ENCODE peak calls at places on chromosomes 12 and 14, in seven cellular contexts. M, R, V, D, N, L and T are unnamed samples.

GRCh38 chr12:102426599-102427541 is 53.5 kb downstream of the IGF1 start:
- DNase-seq in N (no peak), D (peak; percentile 70), V (no peak), M (no peak), L (no peak), R (peak; percentile 82), T (no peak)

GRCh38 chr12:47286676-47287075 is 206.9 kb upstream of the AMIGO2 start:
- DNase-seq in N (no peak), D (no peak), R (no peak), L (no peak), M (no peak), V (no peak), T (no peak)

GRCh38 chr12:120167529-120168095 is 26.9 kb downstream of the GCN1 start:
- DNase-seq in V (no peak), D (no peak), L (no peak), M (no peak), N (no peak), R (peak; percentile 39), T (no peak)

GRCh38 chr14:81018245-81018644 is 62.8 kb downstream of the TSHR start:
- DNase-seq in V (no peak), D (no peak), L (no peak), M (no peak), R (no peak), N (no peak), T (no peak)

GRCh38 chr12:64323476-64324225 is 66.9 kb downstream of the C12orf56 start:
- DNase-seq in R (no peak), V (no peak), L (no peak), M (no peak), N (no peak), D (peak; percentile 10), T (no peak)

GRCh38 chr12:81416571-81416970 is 338.7 kb downstream of the ACSS3 start:
- DNase-seq in N (no peak), V (no peak), D (no peak), R (no peak), L (no peak), M (no peak), T (no peak)

GRCh38 chr12:116529048-116529447 is 30.1 kb upstream of the MAP1LC3B2 start:
- DNase-seq in R (peak; percentile 80), M (peak; percentile 33), L (no peak), N (peak; percentile 72), D (peak; percentile 78), V (no peak), T (no peak)

GRCh38 chr12:123384318-123384993 is 524 bp downstream of the KMT5A start:
- DNase-seq in V (peak; percentile 32), L (no peak), M (peak; percentile 16), N (no peak), D (no peak), R (peak; percentile 74), T (no peak)

GRCh38 chr12:76755829-76756379 is 8.0 kb upstream of the ZDHHC17 start:
- DNase-seq in V (no peak), D (no peak), M (peak; percentile 11), L (no peak), N (no peak), R (peak; percentile 5), T (no peak)

GRCh38 chr14:61662437-61663311 is 32.6 kb upstream of the HIF1A start:
- DNase-seq in R (peak; percentile 77), N (peak; percentile 10), V (peak; percentile 88), L (peak; percentile 35), D (peak; percentile 66), M (peak; percentile 76), T (peak; percentile 41)

GRCh38 chr14:80387563-80387981 is 176.3 kb upstream of the DIO2 start:
- DNase-seq in L (no peak), R (no peak), V (no peak), M (no peak), N (no peak), D (peak; percentile 38), T (no peak)

GRCh38 chr12:65565601-65566560 is 258.4 kb upstream of the HMGA2 start:
- DNase-seq in N (no peak), M (peak; percentile 98), R (peak; percentile 94), D (peak; percentile 97), V (peak; percentile 74), L (no peak), T (no peak)

GRCh38 chr14:67570453-67570852 is 29.6 kb downstream of the PIGH start:
- DNase-seq in L (no peak), V (no peak), D (no peak), N (no peak), M (no peak), R (no peak), T (no peak)

GRCh38 chr12:56315626-56316473 is at the start of gene CNPY2:
- DNase-seq in D (peak; percentile 96), R (peak; percentile 97), N (peak; percentile 97), L (peak; percentile 95), V (peak; percentile 98), M (peak; percentile 98), T (peak; percentile 93)

GRCh38 chr12:101238806-101239329 is 28.8 kb upstream of the SLC5A8 start:
- DNase-seq in R (no peak), L (no peak), D (no peak), M (no peak), N (no peak), V (no peak), T (no peak)

GRCh38 chr14:44211718-44212117 is 295.4 kb downstream of the FSCB start:
- DNase-seq in N (no peak), M (no peak), D (no peak), L (no peak), R (no peak), V (no peak), T (no peak)

GRCh38 chr14:74140374-74140850 is 55.7 kb downstream of the LIN52 start:
- DNase-seq in D (peak; percentile 30), L (no peak), N (no peak), V (no peak), M (no peak), R (peak; percentile 2), T (no peak)

GRCh38 chr12:28872654-28873268 is 276.3 kb upstream of the FAR2 start:
- DNase-seq in N (peak; percentile 48), D (peak; percentile 77), R (peak; percentile 56), L (peak; percentile 25), M (peak; percentile 50), V (peak; percentile 79), T (no peak)

GRCh38 chr12:87430444-87430843 is 598.8 kb downstream of the C12orf50 start:
- DNase-seq in R (no peak), D (peak; percentile 25), V (peak; percentile 18), M (peak; percentile 7), N (no peak), L (no peak), T (no peak)

GRCh38 chr12:113420996-113421595 is 1.1 kb upstream of the SDSL start:
- DNase-seq in V (no peak), N (no peak), M (no peak), D (no peak), R (no peak), L (no peak), T (no peak)

GRCh38 chr12:113424915-113425823 is 3.0 kb downstream of the SDSL start:
- DNase-seq in M (peak; percentile 71), D (peak; percentile 61), V (peak; percentile 60), N (peak; percentile 58), R (peak; percentile 61), L (peak; percentile 61), T (peak; percentile 62)

GRCh38 chr12:113422030-113422900 is at the start of gene SDSL:
- DNase-seq in V (peak; percentile 88), D (peak; percentile 80), R (peak; percentile 89), M (peak; percentile 69), L (peak; percentile 73), N (peak; percentile 80), T (no peak)

GRCh38 chr12:113425960-113426453 is 3.8 kb downstream of the SDSL start:
- DNase-seq in L (no peak), R (no peak), D (no peak), N (no peak), M (no peak), V (no peak), T (no peak)

DNA sequence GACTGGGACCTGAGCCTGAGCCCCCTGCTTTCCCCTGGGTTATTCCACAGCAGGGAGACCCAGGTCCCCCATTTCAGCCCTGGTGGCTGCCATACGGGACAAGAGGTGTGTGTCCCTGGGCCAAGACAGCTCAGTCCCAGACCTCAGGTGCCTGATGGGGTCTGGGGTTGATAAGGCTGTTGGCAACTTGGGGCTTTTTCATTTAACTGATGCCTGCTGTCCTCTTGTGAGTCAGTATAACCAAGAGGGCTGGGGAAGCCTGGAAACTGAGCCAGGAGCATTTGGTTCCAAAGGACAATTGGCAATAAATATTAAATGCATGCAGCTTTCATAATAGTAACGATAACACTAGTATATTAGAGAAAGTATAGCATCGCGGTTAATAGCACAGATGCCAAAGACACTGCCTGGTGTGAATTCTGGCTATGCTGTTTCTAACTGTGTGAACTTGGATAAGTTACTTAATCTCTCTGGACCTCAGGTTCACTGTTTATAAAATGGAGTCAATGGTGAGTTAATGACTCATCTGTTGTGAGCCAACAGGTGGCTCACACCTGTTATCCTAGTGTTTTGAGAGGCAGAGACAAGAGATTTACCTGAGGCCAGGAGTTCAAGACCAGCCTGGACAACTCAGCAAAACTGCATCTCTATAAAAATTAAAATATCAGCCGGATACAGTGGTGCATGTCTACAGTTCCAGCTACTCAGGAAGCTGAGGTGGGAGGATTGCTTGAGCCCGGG is 919 bp downstream of the SDSL start:
- DNase-seq in L (no peak), V (peak; percentile 20), D (no peak), M (no peak), R (no peak), N (no peak), T (no peak)
- H3K4me3 ChIP-seq in L (peak overlapping the region; percentile 56), V (peak overlapping the region; percentile 66), D (peak overlapping the region; percentile 93), M (peak overlapping the region; percentile 69), R (peak overlapping the region; percentile 78), N (peak overlapping the region; percentile 62), T (no peak overlapping the region)

GRCh38 chr12:121590476-121591143 is 9.8 kb upstream of the KDM2B start:
- DNase-seq in L (no peak), V (peak; percentile 60), N (no peak), D (peak; percentile 71), R (peak; percentile 88), M (no peak), T (peak; percentile 87)
- H3K4me3 ChIP-seq in L (peak overlapping the region; percentile 30), V (no peak overlapping the region), N (no peak overlapping the region), D (peak overlapping the region; percentile 36), R (peak overlapping the region; percentile 71), M (peak overlapping the region; percentile 29), T (peak overlapping the region; percentile 80)

DNA sequence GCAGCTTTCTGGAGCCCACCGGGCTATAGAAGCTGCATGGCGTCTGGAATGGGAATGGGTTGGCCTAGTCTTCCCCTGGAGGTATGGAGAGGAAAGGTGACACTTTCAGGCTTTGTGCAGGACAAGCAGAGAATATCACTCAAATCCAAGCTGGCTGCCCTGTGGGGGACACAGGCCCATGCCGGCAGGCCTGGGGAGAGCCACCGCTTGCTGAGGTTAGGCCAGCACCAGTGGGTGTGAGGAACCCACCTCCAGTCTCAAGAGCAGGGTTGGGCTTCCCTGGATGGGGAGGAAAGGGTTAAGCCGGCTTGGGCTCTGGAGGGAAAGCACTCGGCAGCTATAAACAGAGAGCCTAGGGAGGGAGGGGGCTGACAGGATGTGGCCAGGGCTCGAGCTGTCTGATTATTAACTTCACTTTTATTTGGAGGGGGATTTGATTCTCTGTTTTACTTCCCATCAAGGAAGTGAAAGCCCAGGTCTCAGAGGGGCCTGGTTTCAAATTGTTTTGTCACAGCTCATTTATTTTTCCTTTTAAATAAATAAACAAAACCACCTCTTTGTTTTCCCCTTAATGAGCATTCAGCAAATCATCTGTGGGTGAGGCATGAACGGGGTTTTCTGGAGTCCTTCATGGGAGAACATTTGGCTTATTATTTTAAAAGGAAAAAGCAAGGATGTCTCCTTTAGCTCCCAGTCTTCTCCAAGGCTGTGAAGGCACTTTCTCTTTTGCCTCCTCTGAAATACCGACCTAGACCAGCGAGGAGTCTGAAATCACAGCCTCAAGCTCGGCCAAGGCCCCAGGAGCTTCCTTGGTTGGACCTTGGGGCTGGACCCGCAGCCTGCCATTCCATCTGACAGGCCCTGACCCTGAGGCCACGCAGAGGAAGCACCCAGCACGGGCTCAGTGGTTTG is 21.8 kb upstream of the ZFP36L1 start:
- DNase-seq in R (peak; percentile 66), D (peak; percentile 67), L (no peak), N (peak; percentile 78), V (no peak), M (no peak), T (peak; percentile 66)
- H3K4me3 ChIP-seq in R (peak overlapping the region; percentile 72), D (peak overlapping the region; percentile 40), L (peak overlapping the region; percentile 23), N (peak overlapping the region; percentile 1), V (no peak overlapping the region), M (no peak overlapping the region), T (peak overlapping the region; percentile 79)

GRCh38 chr12:8773456-8773855 is 49.0 kb upstream of the A2ML1 start:
- DNase-seq in R (no peak), V (no peak), N (no peak), D (no peak), L (no peak), M (no peak), T (no peak)
- H3K4me3 ChIP-seq in R (no peak overlapping the region), V (no peak overlapping the region), N (no peak overlapping the region), D (no peak overlapping the region), L (no peak overlapping the region), M (no peak overlapping the region), T (no peak overlapping the region)